ENCODE peak calls at places on chromosomes 6 and 20, in eight cellular contexts. One of them, this sample, is unnamed.

GRCh38 chr6:153231048-153231635 is 100.1 kb upstream of the RGS17 start:
- DNase-seq in germinal center: no peak
- DNase-seq in HS-5: peak
- DNase-seq in WERI-Rb-1: peak
- DNase-seq in NCI-H1436: peak
- DNase-seq in posterior cingulate gyrus: peak
- DNase-seq in D341Med: peak
- DNase-seq in naive thymus-derived CD4-positive, alpha-beta T cell: no peak
- DNase-seq in this sample: peak

GRCh38 chr6:41597246-41598000 is 40.8 kb upstream of the MDFI start:
- DNase-seq in germinal center: no peak
- DNase-seq in HS-5: no peak
- DNase-seq in WERI-Rb-1: no peak
- DNase-seq in NCI-H1436: no peak
- DNase-seq in posterior cingulate gyrus: no peak
- DNase-seq in D341Med: no peak
- DNase-seq in naive thymus-derived CD4-positive, alpha-beta T cell: no peak
- DNase-seq in this sample: no peak

GRCh38 chr20:50191065-50191565 is 485 bp downstream of the CEBPB start:
- DNase-seq in germinal center: peak
- DNase-seq in HS-5: no peak
- DNase-seq in WERI-Rb-1: no peak
- DNase-seq in NCI-H1436: no peak
- DNase-seq in posterior cingulate gyrus: no peak
- DNase-seq in D341Med: no peak
- DNase-seq in naive thymus-derived CD4-positive, alpha-beta T cell: peak
- DNase-seq in this sample: no peak

GRCh38 chr6:69881322-69882151 is 15.2 kb downstream of the COL19A1 start:
- DNase-seq in germinal center: peak
- DNase-seq in HS-5: no peak
- DNase-seq in WERI-Rb-1: no peak
- DNase-seq in NCI-H1436: no peak
- DNase-seq in posterior cingulate gyrus: no peak
- DNase-seq in D341Med: no peak
- DNase-seq in naive thymus-derived CD4-positive, alpha-beta T cell: no peak
- DNase-seq in this sample: no peak

GRCh38 chr6:25007269-25007699 is 71.5 kb upstream of the RIPOR2 start:
- DNase-seq in germinal center: no peak
- DNase-seq in HS-5: no peak
- DNase-seq in WERI-Rb-1: no peak
- DNase-seq in NCI-H1436: no peak
- DNase-seq in posterior cingulate gyrus: no peak
- DNase-seq in D341Med: no peak
- DNase-seq in naive thymus-derived CD4-positive, alpha-beta T cell: no peak
- DNase-seq in this sample: no peak

GRCh38 chr20:13449868-13450441 is 188.8 kb downstream of the TASP1 start:
- DNase-seq in germinal center: no peak
- DNase-seq in HS-5: no peak
- DNase-seq in WERI-Rb-1: no peak
- DNase-seq in NCI-H1436: no peak
- DNase-seq in posterior cingulate gyrus: no peak
- DNase-seq in D341Med: no peak
- DNase-seq in naive thymus-derived CD4-positive, alpha-beta T cell: no peak
- DNase-seq in this sample: no peak

GRCh38 chr6:154602708-154603107 is 92.2 kb upstream of the CNKSR3 start:
- DNase-seq in germinal center: no peak
- DNase-seq in HS-5: no peak
- DNase-seq in WERI-Rb-1: no peak
- DNase-seq in NCI-H1436: no peak
- DNase-seq in posterior cingulate gyrus: no peak
- DNase-seq in D341Med: no peak
- DNase-seq in naive thymus-derived CD4-positive, alpha-beta T cell: no peak
- DNase-seq in this sample: no peak

GRCh38 chr20:60931691-60932090 is 320.4 kb upstream of the CDH4 start:
- DNase-seq in germinal center: no peak
- DNase-seq in HS-5: no peak
- DNase-seq in WERI-Rb-1: no peak
- DNase-seq in NCI-H1436: no peak
- DNase-seq in posterior cingulate gyrus: no peak
- DNase-seq in D341Med: no peak
- DNase-seq in naive thymus-derived CD4-positive, alpha-beta T cell: no peak
- DNase-seq in this sample: no peak

GRCh38 chr6:158160932-158161539 is 7.0 kb downstream of the SERAC1 start:
- DNase-seq in germinal center: no peak
- DNase-seq in HS-5: no peak
- DNase-seq in WERI-Rb-1: no peak
- DNase-seq in NCI-H1436: no peak
- DNase-seq in posterior cingulate gyrus: no peak
- DNase-seq in D341Med: no peak
- DNase-seq in naive thymus-derived CD4-positive, alpha-beta T cell: no peak
- DNase-seq in this sample: no peak

GRCh38 chr20:25686081-25687077 is 10.3 kb downstream of the ZNF337 start:
- DNase-seq in germinal center: no peak
- DNase-seq in HS-5: no peak
- DNase-seq in WERI-Rb-1: peak
- DNase-seq in NCI-H1436: no peak
- DNase-seq in posterior cingulate gyrus: no peak
- DNase-seq in D341Med: peak
- DNase-seq in naive thymus-derived CD4-positive, alpha-beta T cell: no peak
- DNase-seq in this sample: no peak

GRCh38 chr6:154352898-154353585 is 3.6 kb downstream of the IPCEF1 start:
- DNase-seq in germinal center: peak
- DNase-seq in HS-5: no peak
- DNase-seq in WERI-Rb-1: no peak
- DNase-seq in NCI-H1436: no peak
- DNase-seq in posterior cingulate gyrus: no peak
- DNase-seq in D341Med: no peak
- DNase-seq in naive thymus-derived CD4-positive, alpha-beta T cell: no peak
- DNase-seq in this sample: no peak

GRCh38 chr6:149933461-149933860 is 8.4 kb upstream of the ULBP2 start:
- DNase-seq in germinal center: no peak
- DNase-seq in HS-5: no peak
- DNase-seq in WERI-Rb-1: no peak
- DNase-seq in NCI-H1436: no peak
- DNase-seq in posterior cingulate gyrus: no peak
- DNase-seq in D341Med: no peak
- DNase-seq in naive thymus-derived CD4-positive, alpha-beta T cell: no peak
- DNase-seq in this sample: no peak

GRCh38 chr20:38296433-38296832 is 7.5 kb upstream of the BPI start:
- DNase-seq in germinal center: no peak
- DNase-seq in HS-5: no peak
- DNase-seq in WERI-Rb-1: no peak
- DNase-seq in NCI-H1436: no peak
- DNase-seq in posterior cingulate gyrus: no peak
- DNase-seq in D341Med: no peak
- DNase-seq in naive thymus-derived CD4-positive, alpha-beta T cell: no peak
- DNase-seq in this sample: no peak

GRCh38 chr6:158164564-158164963 is 3.5 kb downstream of the SERAC1 start:
- DNase-seq in germinal center: no peak
- DNase-seq in HS-5: no peak
- DNase-seq in WERI-Rb-1: no peak
- DNase-seq in NCI-H1436: no peak
- DNase-seq in posterior cingulate gyrus: no peak
- DNase-seq in D341Med: no peak
- DNase-seq in naive thymus-derived CD4-positive, alpha-beta T cell: no peak
- DNase-seq in this sample: no peak

GRCh38 chr6:160461641-160462040 is 113.5 kb downstream of the SLC22A3 start:
- DNase-seq in germinal center: no peak
- DNase-seq in HS-5: no peak
- DNase-seq in WERI-Rb-1: no peak
- DNase-seq in NCI-H1436: no peak
- DNase-seq in posterior cingulate gyrus: no peak
- DNase-seq in D341Med: no peak
- DNase-seq in naive thymus-derived CD4-positive, alpha-beta T cell: no peak
- DNase-seq in this sample: no peak

GRCh38 chr6:98946877-98947410 is 802 bp downstream of the FBXL4 start:
- DNase-seq in germinal center: peak
- DNase-seq in HS-5: no peak
- DNase-seq in WERI-Rb-1: peak
- DNase-seq in NCI-H1436: peak
- DNase-seq in posterior cingulate gyrus: peak
- DNase-seq in D341Med: peak
- DNase-seq in naive thymus-derived CD4-positive, alpha-beta T cell: peak
- DNase-seq in this sample: peak